ENCODE peak calls at places on chromosomes 2 and 18, in ten cellular contexts. P, S, H, G, I, O, X, Y, T and D are unnamed samples.

GRCh38 chr2:170714156-170715061 is 728 bp upstream of the SP5 start:
- DNase-seq in O (peak), H (no peak), X (no peak), G (no peak), S (peak), P (no peak), Y (peak), I (no peak), T (no peak), D (no peak)

GRCh38 chr2:173370198-173370597 is 15.5 kb downstream of the CDCA7 start:
- DNase-seq in Y (no peak), P (peak), H (no peak), G (no peak), T (no peak), O (no peak), I (peak), S (no peak), X (no peak), D (peak)

GRCh38 chr2:55418512-55419235 is 982 bp downstream of the CCDC88A start:
- DNase-seq in O (peak), I (peak), G (no peak), Y (no peak), P (no peak), X (no peak), T (no peak), S (peak), H (no peak), D (peak)

GRCh38 chr2:28274911-28275685 is 117.6 kb upstream of the FOSL2 start:
- DNase-seq in O (peak), X (no peak), T (peak), G (peak), Y (peak), P (peak), H (peak), I (peak), S (no peak), D (peak)

GRCh38 chr18:41140506-41140905 is 814.5 kb upstream of the PIK3C3 start:
- DNase-seq in O (no peak), H (no peak), X (no peak), P (no peak), I (no peak), G (no peak), Y (no peak), T (no peak), S (no peak), D (no peak)

GRCh38 chr2:10267551-10268465 is 34.9 kb upstream of the HPCAL1 start:
- DNase-seq in I (no peak), O (no peak), X (no peak), S (peak), G (no peak), H (no peak), P (no peak), T (no peak), Y (peak), D (no peak)

GRCh38 chr2:41922177-41922576 is 125.6 kb upstream of the PKDCC start:
- DNase-seq in P (no peak), H (no peak), X (no peak), I (no peak), S (no peak), G (peak), T (peak), Y (no peak), O (peak), D (no peak)

GRCh38 chr2:44642123-44642857 is 280.5 kb downstream of the CAMKMT start:
- DNase-seq in O (no peak), P (no peak), G (no peak), S (no peak), I (no peak), T (no peak), Y (no peak), H (no peak), X (no peak), D (no peak)

GRCh38 chr2:240259201-240259923 is 118.9 kb upstream of the OTOS start:
- DNase-seq in X (no peak), H (no peak), Y (peak), P (peak), I (no peak), S (peak), O (no peak), G (peak), T (no peak), D (no peak)

GRCh38 chr18:14189858-14190257 is 57.6 kb upstream of the ZNF519 start:
- DNase-seq in H (peak), T (peak), X (no peak), Y (no peak), P (peak), G (peak), I (peak), S (no peak), O (no peak), D (no peak)

GRCh38 chr2:47516496-47517104 is 113.6 kb downstream of the MSH2 start:
- DNase-seq in T (no peak), I (no peak), S (no peak), O (no peak), Y (no peak), H (no peak), X (no peak), G (no peak), P (no peak), D (no peak)

GRCh38 chr2:8086796-8087479 is 594.9 kb upstream of the ID2 start:
- DNase-seq in Y (no peak), S (no peak), P (peak), I (no peak), H (peak), T (peak), O (peak), G (peak), X (no peak), D (no peak)

GRCh38 chr18:13437034-13437433 is 218.5 kb downstream of the LDLRAD4 start:
- DNase-seq in I (no peak), G (no peak), H (no peak), P (no peak), S (no peak), T (no peak), O (no peak), Y (no peak), X (no peak), D (no peak)

GRCh38 chr2:135952891-135953290 is 32.5 kb downstream of the DARS1 start:
- DNase-seq in O (peak), H (no peak), Y (no peak), S (no peak), P (peak), T (no peak), G (peak), I (no peak), X (no peak), D (no peak)

GRCh38 chr2:102206666-102207341 is 20.0 kb downstream of the IL1RL2 start:
- DNase-seq in I (no peak), X (no peak), O (no peak), T (peak), S (peak), P (no peak), G (no peak), H (no peak), Y (no peak), D (no peak)

GRCh38 chr2:162092008-162092390 is 18.0 kb upstream of the DPP4 start:
- DNase-seq in O (no peak), I (peak), Y (no peak), T (no peak), S (no peak), G (no peak), H (no peak), P (peak), X (no peak), D (no peak)

GRCh38 chr2:219285894-219286425 is 6.8 kb downstream of the DNAJB2 start:
- DNase-seq in X (no peak), Y (peak), G (peak), S (no peak), O (no peak), I (no peak), H (peak), P (peak), T (peak), D (no peak)

GRCh38 chr2:98712145-98712544 is 18.8 kb downstream of the MGAT4A start:
- DNase-seq in O (no peak), X (no peak), G (no peak), Y (no peak), S (no peak), P (no peak), T (no peak), H (no peak), I (no peak), D (no peak)

GRCh38 chr2:159614534-159615186 is 1.7 kb downstream of the BAZ2B start:
- DNase-seq in H (no peak), X (no peak), Y (no peak), P (no peak), S (no peak), G (peak), I (no peak), O (peak), T (no peak), D (no peak)

GRCh38 chr2:55097083-55097461 is 46.8 kb upstream of the RTN4 start:
- DNase-seq in I (no peak), Y (no peak), G (peak), P (no peak), H (no peak), S (no peak), X (no peak), T (no peak), O (no peak), D (no peak)

GRCh38 chr2:38091757-38092156 is 15.8 kb upstream of the CYP1B1 start:
- DNase-seq in H (no peak), X (no peak), P (no peak), Y (peak), I (no peak), T (no peak), S (no peak), O (no peak), G (no peak), D (no peak)
- H3K4me3 ChIP-seq in H (no peak), X (no peak), P (no peak), Y (no peak), I (no peak), T (no peak), S (no peak), O (no peak), G (no peak), D (no peak)

DNA sequence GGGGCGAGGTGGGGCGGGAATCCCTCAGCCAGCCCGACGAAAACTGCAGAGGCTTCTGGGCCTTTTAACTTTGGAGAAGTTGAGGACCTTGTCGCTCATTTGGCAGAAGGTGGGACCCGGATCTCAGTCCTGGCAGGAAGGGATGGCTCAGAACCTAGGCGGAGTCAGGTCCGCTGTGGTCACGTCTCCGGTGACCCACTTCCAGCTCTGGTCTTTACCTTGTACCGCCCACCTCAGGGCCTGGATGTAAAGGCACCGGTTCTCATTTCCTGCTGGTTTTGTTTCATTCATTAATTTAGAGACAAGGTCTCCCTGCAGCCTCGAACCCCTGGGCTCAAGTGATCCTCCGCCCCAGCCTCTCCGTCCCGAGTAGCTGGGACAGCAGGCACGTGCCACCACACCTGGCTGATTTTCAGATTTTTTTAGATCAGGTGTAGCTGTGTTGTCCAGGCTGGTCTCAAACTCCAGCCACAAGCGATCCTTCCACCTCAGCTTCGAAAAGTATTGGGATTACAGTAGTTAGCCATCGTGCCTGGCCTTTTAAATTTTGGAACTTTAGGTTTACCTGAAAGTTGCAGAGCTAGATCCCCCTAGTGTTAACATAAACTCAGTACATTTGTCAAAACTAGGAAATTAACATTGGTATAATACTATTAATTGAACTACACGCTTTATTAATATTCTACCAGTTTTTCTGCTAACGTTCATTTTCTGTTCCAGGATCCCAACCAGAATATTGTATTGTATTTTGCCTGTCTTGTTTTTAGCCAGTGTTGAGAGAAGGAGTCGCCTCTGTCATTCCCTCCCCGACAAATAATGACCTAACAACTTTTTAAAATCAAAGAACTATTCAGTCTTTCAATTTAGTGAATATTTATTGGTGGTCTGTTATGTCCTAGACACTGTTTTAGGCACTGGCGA is 867 bp downstream of the POLI start:
- DNase-seq in P (peak), X (peak), O (no peak), Y (peak), S (peak), H (peak), G (no peak), I (peak), T (peak), D (peak)
- TF ChIP-seq CTCF in P (peak), X (peak), O (peak), Y (peak), S (peak), H (peak), G (peak), I (peak), T (peak), D (peak)

DNA sequence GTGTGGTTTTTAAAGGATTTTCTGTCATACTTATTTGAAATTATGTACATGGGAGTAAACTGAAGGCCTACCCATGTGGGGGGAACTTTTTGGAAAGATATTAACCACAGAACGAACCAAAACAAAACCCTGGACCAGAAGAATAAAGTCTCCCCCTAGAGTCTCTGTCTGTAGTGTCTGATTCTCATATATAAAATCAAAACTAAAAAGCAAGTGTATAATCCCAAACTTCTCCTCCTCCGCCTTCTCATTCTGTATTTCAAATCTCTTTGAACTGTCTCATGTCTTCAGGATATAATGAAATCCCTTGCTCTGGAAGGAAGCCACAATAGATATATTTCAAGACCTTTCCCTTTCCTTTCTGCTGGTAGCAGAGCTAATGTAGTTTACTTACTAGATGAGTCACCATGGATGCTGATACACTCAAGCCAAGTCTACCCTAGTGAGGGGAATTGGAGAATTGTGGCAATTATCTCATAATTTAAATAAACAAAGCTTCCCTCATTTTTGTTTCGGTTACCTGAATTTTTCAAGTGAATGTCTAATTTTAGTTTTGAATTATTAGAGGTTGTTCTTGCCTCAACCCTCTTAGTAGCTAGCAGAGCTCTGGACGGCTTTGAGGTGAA is 33.5 kb upstream of the CCDC93 start:
- DNase-seq in H (peak), G (peak), I (peak), T (peak), O (no peak), S (no peak), Y (no peak), X (no peak), P (peak), D (no peak)
- H3K4me3 ChIP-seq in H (no peak), G (no peak), I (no peak), T (no peak), O (no peak), S (no peak), Y (no peak), X (no peak), P (no peak), D (no peak)

DNA sequence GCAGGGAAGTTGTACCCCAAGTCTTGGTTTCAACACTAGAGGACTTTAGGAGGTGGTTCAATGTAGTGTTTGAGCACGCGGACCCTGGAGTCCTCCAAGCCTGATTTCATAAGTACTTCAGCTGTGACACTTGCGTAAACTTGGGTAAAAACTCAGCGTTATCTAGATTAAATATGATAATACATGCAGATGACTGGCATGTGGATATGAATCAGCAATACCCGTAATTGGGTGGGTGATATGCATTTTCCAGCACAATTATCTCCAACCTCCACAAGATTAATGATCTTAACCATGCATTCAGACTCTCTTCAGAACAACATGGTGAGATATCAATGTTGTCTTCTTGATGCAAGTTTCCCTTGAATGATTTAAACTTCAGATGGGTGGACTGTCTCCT is 5.3 kb downstream of the UGT1A7 start:
- DNase-seq in H (no peak), I (no peak), O (peak), G (no peak), P (peak), T (no peak), X (no peak), S (no peak), Y (no peak), D (no peak)
- TF ChIP-seq CTCF in H (no peak), I (no peak), O (no peak), G (no peak), P (no peak), T (no peak), X (no peak), S (no peak), Y (no peak), D (no peak)